ENCODE peak calls at places on chromosomes 1 and 21, in five cellular contexts. T is HCT116, X is A549, J is mesenchymal stem cell, W is cardiac muscle cell. N is an unnamed sample.

GRCh38 chr1:7558041-7558461 is 213.0 kb upstream of the VAMP3 start:
- DNase-seq in W (peak), X (no peak), J (no peak), T (no peak), N (no peak)

GRCh38 chr1:198246331-198246730 is 89.5 kb downstream of the NEK7 start:
- DNase-seq in T (no peak), W (no peak), J (no peak), X (no peak), N (no peak)

GRCh38 chr1:3060601-3061551 is 8.1 kb upstream of the PRDM16 start:
- DNase-seq in T (no peak), J (no peak), X (no peak), W (no peak), N (no peak)

GRCh38 chr1:21855257-21856096 is 43.4 kb downstream of the LDLRAD2 start:
- DNase-seq in J (no peak), T (no peak), W (no peak), X (peak), N (no peak)

GRCh38 chr1:59691261-59691660 is 123.5 kb upstream of the HOOK1 start:
- DNase-seq in W (peak), T (no peak), X (no peak), J (peak), N (no peak)

GRCh38 chr21:14383596-14384210 is 757 bp upstream of the HSPA13 start:
- DNase-seq in X (peak), T (no peak), W (no peak), J (no peak), N (peak)

GRCh38 chr1:3819626-3820245 is 23.4 kb upstream of the LRRC47 start:
- DNase-seq in X (no peak), T (no peak), W (no peak), J (no peak), N (no peak)

GRCh38 chr1:43452789-43453441 is 816 bp downstream of the HYI start:
- DNase-seq in X (peak), W (peak), T (no peak), J (peak), N (no peak)

GRCh38 chr1:216742625-216743024 is 19.4 kb upstream of the ESRRG start:
- DNase-seq in W (peak), X (peak), J (peak), T (no peak), N (no peak)

GRCh38 chr1:30933874-30934252 is 25.3 kb upstream of the SDC3 start:
- DNase-seq in T (no peak), W (no peak), X (peak), J (peak), N (no peak)

GRCh38 chr1:166814611-166815010 is 24.7 kb upstream of the POGK start:
- DNase-seq in W (no peak), J (no peak), T (no peak), X (no peak), N (no peak)

GRCh38 chr21:38424333-38424732 is 73.9 kb downstream of the ERG start:
- DNase-seq in T (no peak), W (no peak), J (no peak), X (no peak), N (peak)

GRCh38 chr1:88098881-88099280 is 585.2 kb upstream of the PKN2 start:
- DNase-seq in T (no peak), J (no peak), W (no peak), X (no peak), N (no peak)

GRCh38 chr1:101293461-101294045 is 56.7 kb downstream of the S1PR1 start:
- DNase-seq in X (no peak), J (no peak), W (peak), T (no peak), N (peak)

GRCh38 chr1:118711356-118711755 is 276.8 kb downstream of the TBX15 start:
- DNase-seq in T (no peak), X (no peak), J (no peak), W (no peak), N (no peak)

GRCh38 chr1:58064281-58064680 is 482.2 kb downstream of the OMA1 start:
- DNase-seq in X (no peak), W (no peak), J (no peak), T (no peak), N (no peak)

GRCh38 chr1:181646723-181647122 is 163.4 kb downstream of the CACNA1E start:
- DNase-seq in T (no peak), W (no peak), J (no peak), X (no peak), N (no peak)

GRCh38 chr1:65467536-65467935 is 47.1 kb downstream of the LEPR start:
- DNase-seq in J (peak), X (peak), W (peak), T (no peak), N (no peak)

GRCh38 chr1:60169206-60169605 is 95.6 kb upstream of the C1orf87 start:
- DNase-seq in W (no peak), J (no peak), X (no peak), T (no peak), N (no peak)

DNA sequence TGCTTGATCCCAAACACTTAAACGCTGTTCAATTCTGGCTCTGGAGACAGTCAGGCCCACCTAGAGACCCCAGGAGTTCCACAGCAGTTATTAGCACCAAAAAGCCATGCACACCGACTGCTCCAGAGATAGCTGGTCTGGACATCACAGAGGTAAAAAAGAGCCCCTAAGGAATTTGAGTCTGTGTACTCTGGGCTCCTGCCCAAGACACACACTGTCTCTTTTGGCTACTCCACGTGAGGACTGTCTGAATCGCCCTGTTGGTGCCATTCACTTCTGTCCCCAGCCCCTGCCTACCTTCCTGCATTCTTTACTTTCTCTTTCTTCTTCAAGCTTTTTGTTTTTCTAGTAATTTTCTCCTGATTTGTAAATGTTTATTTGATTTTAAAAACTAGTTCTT is 197.4 kb downstream of the ADGRL2 start:
- DNase-seq in X (no peak), T (no peak), J (peak), W (peak), N (no peak)
- H3K27ac ChIP-seq in X (no peak), T (no peak), J (peak), W (no peak), N (no peak)

DNA sequence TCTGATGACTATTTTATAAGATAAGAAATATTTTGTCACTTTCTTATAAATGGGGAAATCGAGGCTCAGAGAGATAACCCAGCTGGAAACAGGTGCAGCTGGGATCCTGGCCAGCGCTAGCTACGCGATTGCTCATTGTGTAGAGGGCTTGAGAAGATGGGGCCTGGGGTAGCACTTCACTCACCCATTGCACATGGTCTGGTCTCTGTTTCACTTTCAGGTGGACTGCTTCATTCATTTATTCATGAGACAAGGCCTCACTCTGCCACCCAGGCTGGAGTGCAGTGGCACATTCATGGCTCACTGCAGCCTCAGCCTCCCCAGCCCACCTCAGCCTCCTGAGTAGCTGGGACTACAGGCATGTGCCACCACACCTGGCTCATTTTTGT is 23.8 kb downstream of the UBE4B start:
- DNase-seq in J (no peak), W (no peak), X (no peak), T (no peak), N (no peak)
- H3K27ac ChIP-seq in J (no peak), W (no peak), X (peak), T (no peak), N (no peak)

GRCh38 chr1:184889902-184890301 is 84.4 kb downstream of the NIBAN1 start:
- DNase-seq in X (no peak), J (peak), T (no peak), W (peak), N (no peak)
- H3K27ac ChIP-seq in X (no peak), J (no peak), T (no peak), W (no peak), N (no peak)

DNA sequence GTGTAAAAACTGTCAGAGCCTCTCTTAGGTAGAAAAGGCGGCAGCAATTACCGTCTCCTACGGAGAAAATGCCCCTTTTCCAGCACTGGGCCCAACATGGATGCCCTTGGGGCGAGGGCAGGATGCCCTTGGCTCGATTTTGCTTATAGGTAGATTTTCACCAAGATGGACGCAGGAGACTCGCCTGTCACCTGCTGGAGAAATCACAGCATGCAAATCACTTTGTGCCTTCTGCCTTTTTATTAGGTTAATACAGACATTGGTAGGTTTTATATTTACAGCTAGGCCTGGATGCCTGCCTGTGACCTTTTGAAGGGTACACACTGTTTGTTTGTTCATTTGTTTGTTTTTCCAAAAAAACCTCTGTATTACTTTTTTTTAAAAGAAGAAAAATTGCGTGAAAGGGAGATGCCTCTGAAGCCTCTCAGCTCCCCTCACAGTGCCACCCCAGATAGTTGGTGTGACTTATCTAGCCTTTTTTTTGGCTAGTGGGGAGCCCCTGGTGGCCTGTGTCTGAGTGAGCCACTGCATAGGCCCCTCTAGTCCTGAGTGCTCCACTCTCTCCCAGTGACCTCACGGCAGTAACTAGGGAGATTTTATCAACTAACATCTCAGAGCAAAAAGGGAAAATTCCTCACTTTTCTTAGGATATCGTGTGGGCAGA is 2.5 kb downstream of the ATP1B1 start:
- DNase-seq in X (peak), T (no peak), J (peak), W (peak), N (no peak)
- H3K27ac ChIP-seq in X (peak), T (peak), J (peak), W (peak), N (no peak)